ENCODE peak calls at places on chromosomes 12 and 14, in eight cellular contexts. X, Z, S, P, M, F, N and Y are unnamed samples.

GRCh38 chr12:77064891-77065360 is 443 bp downstream of the E2F7 start:
- DNase-seq in X (no peak), Z (no peak), S (peak; percentile 51), P (no peak), M (no peak), F (no peak), N (no peak), Y (no peak)

GRCh38 chr14:95098984-95099599 is 58.2 kb downstream of the DICER1 start:
- DNase-seq in X (peak; percentile 55), Z (peak; percentile 21), S (peak; percentile 64), P (peak; percentile 63), M (peak; percentile 25), F (peak; percentile 52), N (peak; percentile 63), Y (no peak)

GRCh38 chr14:103526914-103527248 is 2.1 kb upstream of the TRMT61A start:
- DNase-seq in X (no peak), Z (no peak), S (no peak), P (no peak), M (no peak), F (no peak), N (no peak), Y (no peak)

GRCh38 chr12:53062011-53062961 is 12.4 kb downstream of the TNS2 start:
- DNase-seq in X (no peak), Z (no peak), S (no peak), P (no peak), M (no peak), F (no peak), N (no peak), Y (no peak)

GRCh38 chr14:90644882-90645281 is 171.3 kb downstream of the TTC7B start:
- DNase-seq in X (peak; percentile 80), Z (no peak), S (no peak), P (no peak), M (no peak), F (peak; percentile 57), N (no peak), Y (no peak)

GRCh38 chr12:9870311-9870866 is 1.2 kb upstream of the CLEC2B start:
- DNase-seq in X (no peak), Z (no peak), S (no peak), P (no peak), M (peak; percentile 44), F (no peak), N (no peak), Y (no peak)

GRCh38 chr12:129911437-129912049 is 7.7 kb upstream of the TMEM132D start:
- DNase-seq in X (no peak), Z (no peak), S (no peak), P (peak; percentile 33), M (no peak), F (no peak), N (peak; percentile 63), Y (no peak)

GRCh38 chr12:47964102-47964723 is 817 bp downstream of the TMEM106C start:
- DNase-seq in X (no peak), Z (peak; percentile 19), S (no peak), P (peak; percentile 35), M (peak; percentile 26), F (peak; percentile 44), N (peak; percentile 39), Y (no peak)

GRCh38 chr12:87136330-87136976 is 880.3 kb upstream of the MGAT4C start:
- DNase-seq in X (peak; percentile 60), Z (no peak), S (no peak), P (no peak), M (no peak), F (no peak), N (no peak), Y (no peak)

GRCh38 chr12:3076730-3077571 is at the start of gene TSPAN9:
- DNase-seq in X (peak; percentile 48), Z (peak; percentile 63), S (peak; percentile 82), P (peak; percentile 76), M (peak; percentile 71), F (peak; percentile 73), N (peak; percentile 87), Y (no peak)

GRCh38 chr12:75366629-75367028 is 24.3 kb upstream of the GLIPR1L2 start:
- DNase-seq in X (peak; percentile 40), Z (no peak), S (no peak), P (no peak), M (peak; percentile 2), F (no peak), N (no peak), Y (no peak)

GRCh38 chr14:61545716-61546455 is 149.4 kb upstream of the HIF1A start:
- DNase-seq in X (no peak), Z (no peak), S (no peak), P (no peak), M (no peak), F (no peak), N (no peak), Y (no peak)

GRCh38 chr12:75170786-75171185 is 38.9 kb downstream of the KCNC2 start:
- DNase-seq in X (no peak), Z (no peak), S (no peak), P (no peak), M (no peak), F (no peak), N (no peak), Y (no peak)

GRCh38 chr12:53622724-53623123 is 3.5 kb downstream of the ATF7 start:
- DNase-seq in X (no peak), Z (no peak), S (no peak), P (no peak), M (no peak), F (no peak), N (no peak), Y (no peak)

GRCh38 chr12:122182887-122183587 is at the start of gene LRRC43:
- DNase-seq in X (no peak), Z (peak; percentile 18), S (no peak), P (peak; percentile 41), M (peak; percentile 36), F (no peak), N (peak; percentile 56), Y (no peak)

GRCh38 chr12:32756476-32757158 is 920 bp upstream of the YARS2 start:
- DNase-seq in X (no peak), Z (no peak), S (no peak), P (no peak), M (peak; percentile 6), F (peak; percentile 14), N (no peak), Y (no peak)

GRCh38 chr12:32757159-32757556 is 1.5 kb upstream of the YARS2 start:
- DNase-seq in X (no peak), Z (no peak), S (no peak), P (no peak), M (no peak), F (no peak), N (no peak), Y (no peak)

GRCh38 chr12:32755051-32755653 is 545 bp downstream of the YARS2 start:
- DNase-seq in X (peak; percentile 88), Z (peak; percentile 67), S (peak; percentile 70), P (peak; percentile 85), M (peak; percentile 91), F (peak; percentile 36), N (peak; percentile 72), Y (peak; percentile 27)

GRCh38 chr12:32754101-32754500 is 1.6 kb downstream of the YARS2 start:
- DNase-seq in X (no peak), Z (no peak), S (no peak), P (no peak), M (peak; percentile 21), F (no peak), N (no peak), Y (no peak)

DNA sequence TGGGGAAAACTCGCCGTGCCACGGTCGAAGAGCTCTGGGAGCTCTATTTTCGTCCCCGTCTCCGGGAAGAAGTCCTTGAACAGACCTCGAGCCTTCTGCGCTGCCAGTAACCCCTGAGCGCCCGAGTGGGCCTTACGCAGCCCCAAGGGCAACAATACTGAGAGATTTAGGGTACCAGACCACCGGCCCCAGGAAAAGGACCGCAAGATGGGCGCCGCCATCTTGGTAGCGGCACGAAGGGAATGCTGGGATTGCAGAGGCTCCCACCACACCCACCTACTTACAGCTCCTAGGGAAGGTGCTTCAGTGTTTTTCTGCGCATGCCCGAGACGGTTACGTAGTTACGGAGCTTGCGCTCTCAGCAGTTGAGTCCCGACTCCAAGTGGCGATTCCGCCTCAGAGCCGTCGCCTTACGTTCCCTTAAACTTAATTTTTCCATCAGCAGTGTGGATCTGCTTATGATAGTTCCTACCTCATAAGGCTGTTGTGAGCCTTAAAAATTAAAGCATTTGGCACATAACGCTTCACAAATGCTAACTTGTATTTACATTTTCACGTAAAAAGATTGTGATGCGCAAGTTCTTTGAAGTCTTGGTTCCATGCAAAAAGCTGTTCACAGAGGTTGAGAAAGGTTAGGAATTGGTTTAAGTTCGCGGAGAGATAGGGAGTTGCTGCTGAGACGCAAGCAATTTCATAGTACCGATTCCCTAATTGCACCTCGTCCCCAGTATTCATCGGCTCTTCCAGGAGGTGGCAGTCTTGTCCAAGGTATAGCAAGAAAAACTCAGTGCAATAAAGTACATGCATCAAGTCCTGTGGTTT is at the start of gene YARS2:
- DNase-seq in X (peak; percentile 99), Z (peak; percentile 92), S (peak; percentile 89), P (peak; percentile 96), M (peak; percentile 95), F (peak; percentile 96), N (peak; percentile 97), Y (peak; percentile 55)
- TF ChIP-seq POLR2A in X (peak; percentile 95), Z (peak; percentile 31), S (peak; percentile 58), P (peak; percentile 66), M (peak; percentile 97), F (peak; percentile 57), N (no peak), Y (no peak)

DNA sequence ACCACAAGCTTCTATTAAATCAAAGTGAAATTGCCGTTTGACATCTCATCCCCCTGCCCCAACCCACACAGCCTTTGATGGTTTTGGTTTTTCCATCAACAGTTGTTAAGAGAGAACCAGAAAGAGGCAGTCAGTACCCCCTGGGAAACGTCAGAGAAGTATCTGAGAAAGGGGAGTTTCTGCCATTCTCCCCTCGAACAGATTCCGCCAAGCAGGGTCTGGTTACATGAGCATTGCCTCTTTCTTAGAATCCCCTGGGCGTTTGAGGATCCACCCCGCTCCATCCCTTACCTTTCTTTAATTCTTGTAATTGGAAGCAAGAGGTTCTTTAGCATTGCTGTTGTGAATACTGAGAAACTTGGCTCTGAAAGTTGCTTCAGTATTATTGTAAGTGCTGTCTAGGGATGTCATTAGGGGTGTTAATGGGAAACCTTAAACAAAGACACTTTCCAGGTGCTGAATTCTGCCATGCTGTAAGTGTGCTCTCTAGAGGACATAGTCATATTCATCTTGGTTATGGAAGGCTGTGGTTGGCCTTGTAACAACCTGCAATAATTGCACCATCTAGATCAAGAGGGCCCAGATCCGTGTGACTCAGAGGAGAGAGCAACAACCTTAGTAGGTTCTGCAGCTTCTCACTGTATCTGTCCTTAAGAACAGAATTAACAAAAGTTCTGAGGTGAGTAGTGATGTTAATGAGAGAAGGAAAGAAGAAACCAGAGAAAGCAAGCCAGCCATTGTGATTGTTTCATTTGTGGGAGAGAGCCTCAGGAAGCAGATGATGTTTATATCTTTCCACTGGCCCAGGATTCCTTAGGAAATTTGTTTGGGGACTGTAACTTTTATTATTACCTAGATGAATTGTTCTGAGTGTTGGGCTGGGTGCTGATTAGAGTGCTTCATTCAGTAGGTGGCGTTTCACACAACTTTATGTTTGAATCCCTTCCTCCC is 8.9 kb downstream of the TMBIM6 start:
- DNase-seq in X (peak; percentile 80), Z (no peak), S (no peak), P (no peak), M (peak; percentile 43), F (no peak), N (no peak), Y (no peak)
- H3K36me3 ChIP-seq in X (peaks cover 15% of the 10 kb centered on the region), Z (no peaks in the 10 kb centered on the region), S (no peaks in the 10 kb centered on the region), P (no peaks in the 10 kb centered on the region), M (peaks cover 16% of the 10 kb centered on the region), F (no peaks in the 10 kb centered on the region), N (peaks cover 26% of the 10 kb centered on the region), Y (peaks cover 4% of the 10 kb centered on the region)

GRCh38 chr12:109822951-109823411 is 10.2 kb downstream of the TRPV4 start:
- DNase-seq in X (no peak), Z (no peak), S (peak; percentile 79), P (no peak), M (no peak), F (no peak), N (peak; percentile 78), Y (no peak)
- TF ChIP-seq POLR2A in X (no peak), Z (no peak), S (no peak), P (no peak), M (no peak), F (no peak), N (no peak), Y (no peak)

GRCh38 chr12:67338426-67338825 is 69.3 kb downstream of the CAND1 start:
- DNase-seq in X (no peak), Z (no peak), S (no peak), P (no peak), M (no peak), F (no peak), N (no peak), Y (no peak)
- H3K36me3 ChIP-seq in X (no peaks in the 10 kb centered on the region), Z (no peaks in the 10 kb centered on the region), S (no peaks in the 10 kb centered on the region), P (no peaks in the 10 kb centered on the region), M (no peaks in the 10 kb centered on the region), F (no peaks in the 10 kb centered on the region), N (no peaks in the 10 kb centered on the region), Y (no peaks in the 10 kb centered on the region)